ENCODE peak calls at places on chromosomes 1 and 21, in six cellular contexts. I, X, V, O, T and U are unnamed samples.

GRCh38 chr1:160208179-160209040 is 3.2 kb downstream of the PEA15 start:
- DNase-seq in I (no peak), X (no peak), V (no peak), O (no peak), T (no peak), U (no peak)

GRCh38 chr1:172325562-172325961 is 94.9 kb upstream of the C1orf105 start:
- DNase-seq in I (no peak), X (peak), V (peak), O (no peak), T (peak), U (no peak)

GRCh38 chr1:30760596-30761311 is 3.2 kb upstream of the LAPTM5 start:
- DNase-seq in I (no peak), X (no peak), V (no peak), O (no peak), T (no peak), U (no peak)

GRCh38 chr1:116806245-116806644 is 52.0 kb downstream of the CD2 start:
- DNase-seq in I (no peak), X (no peak), V (no peak), O (no peak), T (no peak), U (peak)

GRCh38 chr1:147800852-147801251 is 40.5 kb upstream of the GJA5 start:
- DNase-seq in I (no peak), X (no peak), V (peak), O (no peak), T (no peak), U (no peak)

GRCh38 chr1:147549526-147549925 is 8.2 kb downstream of the BCL9 start:
- DNase-seq in I (no peak), X (no peak), V (no peak), O (no peak), T (no peak), U (peak)

GRCh38 chr1:26602378-26602959 is 72.9 kb downstream of the RPS6KA1 start:
- DNase-seq in I (peak), X (peak), V (peak), O (peak), T (peak), U (peak)

GRCh38 chr21:31416465-31416864 is 72.4 kb upstream of the TIAM1 start:
- DNase-seq in I (no peak), X (no peak), V (peak), O (no peak), T (no peak), U (no peak)

GRCh38 chr1:9689011-9689706 is 37.6 kb downstream of the PIK3CD start:
- DNase-seq in I (peak), X (peak), V (peak), O (peak), T (peak), U (peak)

GRCh38 chr21:45542667-45543370 is 579 bp upstream of the SLC19A1 start:
- DNase-seq in I (no peak), X (no peak), V (no peak), O (peak), T (no peak), U (no peak)

GRCh38 chr1:170623171-170623570 is 40.8 kb upstream of the PRRX1 start:
- DNase-seq in I (no peak), X (peak), V (peak), O (no peak), T (no peak), U (no peak)

GRCh38 chr1:224707849-224708725 is 92.0 kb downstream of the CNIH3 start:
- DNase-seq in I (no peak), X (no peak), V (peak), O (no peak), T (peak), U (no peak)

GRCh38 chr1:26923711-26924110 is 2.2 kb downstream of the NUDC start:
- DNase-seq in I (no peak), X (no peak), V (peak), O (no peak), T (no peak), U (no peak)

GRCh38 chr1:151327903-151328674 is 873 bp upstream of the PI4KB start:
- DNase-seq in I (peak), X (no peak), V (no peak), O (peak), T (no peak), U (no peak)

GRCh38 chr1:5982868-5983267 is 9.4 kb downstream of the NPHP4 start:
- DNase-seq in I (no peak), X (no peak), V (no peak), O (no peak), T (no peak), U (no peak)

GRCh38 chr1:247322437-247322836 is 9.2 kb downstream of the ZNF496 start:
- DNase-seq in I (no peak), X (no peak), V (no peak), O (no peak), T (no peak), U (no peak)

GRCh38 chr1:57422271-57423134 is 1.4 kb downstream of the DAB1 start:
- DNase-seq in I (peak), X (no peak), V (no peak), O (peak), T (peak), U (no peak)

GRCh38 chr1:87045757-87046422 is 131.5 kb downstream of the HS2ST1 start:
- DNase-seq in I (no peak), X (no peak), V (no peak), O (no peak), T (no peak), U (no peak)

GRCh38 chr1:30356839-30357238 is 366.5 kb downstream of the MATN1 start:
- DNase-seq in I (no peak), X (no peak), V (no peak), O (no peak), T (no peak), U (no peak)

GRCh38 chr1:18007391-18008106 is 100.0 kb upstream of the IGSF21 start:
- DNase-seq in I (no peak), X (no peak), V (no peak), O (no peak), T (no peak), U (no peak)

GRCh38 chr1:228339766-228340685 is 66.6 kb downstream of the TRIM11 start:
- DNase-seq in I (no peak), X (no peak), V (no peak), O (no peak), T (no peak), U (no peak)

GRCh38 chr1:228321478-228321877 is 85.2 kb downstream of the TRIM11 start:
- DNase-seq in I (no peak), X (no peak), V (no peak), O (no peak), T (no peak), U (no peak)

GRCh38 chr1:9402717-9403116 is 110.0 kb downstream of the SPSB1 start:
- DNase-seq in I (no peak), X (no peak), V (no peak), O (no peak), T (no peak), U (no peak)

DNA sequence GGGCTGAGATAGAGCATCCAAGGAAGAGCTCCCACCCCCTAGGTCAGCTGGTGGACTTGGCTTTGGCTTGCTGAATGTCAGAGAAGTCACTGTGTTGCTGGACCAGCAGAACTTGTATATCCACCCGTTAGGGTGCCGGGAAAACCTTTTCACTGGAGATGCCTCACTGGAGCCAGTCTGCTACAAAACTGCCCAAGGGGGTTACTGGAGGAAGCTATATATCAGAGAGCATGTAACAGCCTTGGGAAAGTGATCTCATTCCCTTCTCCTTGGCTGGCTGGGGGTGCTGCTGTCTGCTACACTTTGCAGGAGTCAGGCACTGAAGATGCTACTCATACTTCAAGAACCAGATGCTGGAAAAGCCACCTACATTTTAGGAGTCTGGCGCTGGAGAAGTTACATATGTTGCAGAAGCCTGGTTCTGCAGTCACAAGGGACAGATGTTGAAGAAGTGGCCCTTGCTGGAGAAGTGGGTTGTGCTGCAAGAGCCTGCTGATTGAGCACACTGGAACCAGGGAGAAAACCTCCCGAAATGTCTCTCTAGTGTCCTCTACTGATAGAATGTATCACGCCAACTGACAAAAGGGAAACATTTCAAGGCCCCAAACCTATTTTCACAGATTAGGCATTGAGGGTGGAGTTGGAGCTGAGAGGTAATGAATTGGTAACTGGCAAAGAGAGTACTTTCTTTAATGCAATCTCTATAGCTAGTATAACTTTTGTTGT is 250.6 kb downstream of the SPATA17 start:
- DNase-seq in I (peak), X (no peak), V (peak), O (peak), T (no peak), U (no peak)
- TF ChIP-seq EZH2phosphoT487 in I (no peak), X (no peak), V (no peak), O (no peak), T (no peak), U (no peak)

GRCh38 chr1:13513885-13514546 is at the start of gene LRRC38:
- DNase-seq in I (peak), X (no peak), V (peak), O (peak), T (peak), U (peak)

GRCh38 chr1:13512472-13512871 is 1.3 kb downstream of the LRRC38 start:
- DNase-seq in I (peak), X (no peak), V (no peak), O (peak), T (no peak), U (no peak)

GRCh38 chr1:13516606-13517005 is 2.8 kb upstream of the LRRC38 start:
- DNase-seq in I (no peak), X (no peak), V (no peak), O (no peak), T (no peak), U (no peak)

GRCh38 chr1:13510499-13510898 is 3.3 kb downstream of the LRRC38 start:
- DNase-seq in I (no peak), X (no peak), V (no peak), O (no peak), T (no peak), U (no peak)

GRCh38 chr1:13513063-13513884 is 529 bp downstream of the LRRC38 start:
- DNase-seq in I (peak), X (no peak), V (no peak), O (peak), T (no peak), U (no peak)
- TF ChIP-seq EZH2 in I (peak), X (no peak), V (no peak), O (peak), T (no peak), U (no peak)

DNA sequence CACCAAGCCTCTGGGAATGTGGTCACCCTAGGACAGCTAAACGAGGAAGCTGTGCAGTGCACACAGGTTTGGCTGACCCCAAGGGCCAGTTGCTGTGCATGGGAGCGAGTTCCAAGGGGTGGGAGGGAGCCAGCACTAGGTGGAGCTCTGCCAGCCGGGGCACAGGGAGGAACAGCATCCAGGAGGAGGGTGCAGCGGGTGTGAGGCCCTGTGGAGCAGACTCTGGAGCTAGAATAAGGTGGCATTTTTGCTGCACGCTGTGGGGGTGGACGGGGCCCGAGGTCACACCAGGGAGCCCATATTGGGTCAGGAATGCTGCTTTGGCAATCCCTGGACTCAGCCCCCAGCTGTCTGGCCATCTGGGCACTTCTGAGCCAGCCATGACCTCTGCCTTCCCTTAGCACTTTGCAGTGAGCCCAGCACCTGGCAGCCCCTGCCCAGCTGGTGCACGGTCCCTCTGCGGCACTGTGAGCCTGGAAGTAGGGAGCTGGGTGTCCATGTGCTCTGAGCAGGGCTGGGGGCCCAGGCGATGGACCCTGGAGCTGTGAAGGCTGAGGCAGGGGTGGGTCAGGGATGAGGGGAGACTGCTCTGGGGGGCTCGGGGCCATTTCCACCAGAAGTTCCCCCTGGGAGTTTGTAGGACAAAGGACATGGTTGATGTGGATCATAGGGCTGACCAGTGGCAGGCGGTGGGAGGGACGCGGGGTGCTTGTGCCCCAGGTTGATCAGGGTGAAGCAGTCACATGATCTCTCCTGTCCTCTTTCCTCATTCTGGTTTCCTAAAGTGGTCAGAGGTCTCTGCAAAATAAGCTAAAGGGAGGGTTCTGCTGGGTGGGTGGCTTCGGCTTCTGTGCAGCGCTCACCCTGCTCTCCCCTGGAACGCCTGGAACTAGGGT is 8.9 kb downstream of the PDXK start:
- DNase-seq in I (no peak), X (no peak), V (peak), O (no peak), T (no peak), U (no peak)
- TF ChIP-seq CTCF in I (peak), X (peak), V (peak), O (peak), T (no peak), U (no peak)

DNA sequence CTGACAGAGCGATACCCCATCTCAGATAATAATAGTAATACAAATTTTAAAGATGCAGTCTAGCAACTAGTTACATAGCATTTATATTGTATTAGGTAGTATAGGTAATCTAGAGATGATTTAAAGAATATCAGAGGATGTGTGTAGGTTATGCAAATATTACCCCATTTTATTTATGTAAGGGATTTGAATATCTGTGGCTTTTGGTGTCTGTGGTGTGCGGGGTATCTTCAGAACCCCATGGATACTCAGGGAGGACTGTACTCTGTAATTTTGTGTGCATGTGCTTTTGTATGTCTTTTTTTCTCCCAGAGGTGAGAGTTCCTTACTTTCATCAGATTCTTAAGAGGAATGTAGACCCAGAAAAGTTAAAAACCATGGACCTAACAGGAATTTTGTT is 12.7 kb downstream of the RNF2 start:
- DNase-seq in I (no peak), X (no peak), V (no peak), O (no peak), T (no peak), U (no peak)
- TF ChIP-seq EZH2phosphoT487 in I (no peak), X (no peak), V (no peak), O (no peak), T (no peak), U (no peak)

GRCh38 chr1:220893701-220894024 is 14.4 kb downstream of the HLX start:
- DNase-seq in I (peak), X (no peak), V (no peak), O (peak), T (no peak), U (no peak)
- TF ChIP-seq EZH2 in I (peak), X (no peak), V (no peak), O (no peak), T (no peak), U (no peak)